ENCODE peak calls at places on chromosomes 3 and 15, in four cellular contexts. G is CD8-positive, alpha-beta T cell; F is kidney epithelial cell; V is fibroblast of the aortic adventitia. R is an unnamed sample.

GRCh38 chr3:8742921-8743605 is 9.5 kb downstream of the CAV3 start:
- DNase-seq in F (no peak), V (peak; percentile 64), G (no peak), R (no peak)

GRCh38 chr3:160951677-160952487 is 153.3 kb downstream of the B3GALNT1 start:
- DNase-seq in F (no peak), G (no peak), V (no peak), R (no peak)

GRCh38 chr15:86349565-86349964 is 269.9 kb downstream of the AGBL1 start:
- DNase-seq in V (no peak), G (no peak), F (no peak), R (no peak)

GRCh38 chr15:43253431-43254403 is 13.0 kb downstream of the TGM5 start:
- DNase-seq in V (peak; percentile 29), G (no peak), F (peak; percentile 50), R (no peak)

GRCh38 chr15:101773496-101774100 is 29.7 kb upstream of the OR4F6 start:
- DNase-seq in V (no peak), F (no peak), G (no peak), R (no peak)

GRCh38 chr15:58124585-58124984 is 13.6 kb upstream of the AQP9 start:
- DNase-seq in V (no peak), F (no peak), G (no peak), R (no peak)

GRCh38 chr3:49841126-49841525 is 15.2 kb downstream of the TRAIP start:
- DNase-seq in G (no peak), V (peak; percentile 32), F (no peak), R (no peak)

GRCh38 chr3:107063351-107063750 is 313.9 kb upstream of the CCDC54 start:
- DNase-seq in F (peak; percentile 12), V (peak; percentile 72), G (no peak), R (no peak)

GRCh38 chr3:47418167-47419082 is 37.6 kb downstream of the PTPN23 start:
- DNase-seq in G (no peak), V (no peak), F (no peak), R (no peak)

DNA sequence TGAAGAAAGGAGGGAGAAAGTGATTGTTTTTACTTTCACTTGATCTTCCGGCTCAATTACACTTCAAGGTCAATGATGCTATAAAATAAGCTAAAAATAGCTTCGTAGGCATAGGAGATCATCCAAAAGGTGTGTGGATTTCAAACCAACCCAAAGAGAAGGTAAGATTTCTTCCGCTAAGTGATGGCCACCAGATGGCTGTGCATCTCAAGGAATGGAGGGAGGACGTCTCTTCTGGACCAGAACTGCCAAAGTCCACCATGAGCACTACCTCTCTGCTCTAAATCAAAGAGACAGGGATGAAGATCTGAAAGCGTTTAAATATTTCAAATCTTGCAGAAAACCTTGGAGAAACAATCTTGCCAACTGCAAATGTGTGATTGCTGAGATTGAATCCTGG is 199.1 kb upstream of the ZPLD1 start:
- DNase-seq in F (no peak), V (peak; percentile 71), G (no peak), R (no peak)
- TF ChIP-seq CTCF in F (peak; percentile 60), V (peak; percentile 80), G (no peak), R (peak; percentile 37)

GRCh38 chr3:157868881-157869280 is 237.3 kb downstream of the SHOX2 start:
- DNase-seq in F (no peak), V (peak; percentile 58), G (no peak), R (no peak)

GRCh38 chr3:157868168-157868567 is 238.1 kb downstream of the SHOX2 start:
- DNase-seq in V (peak; percentile 93), G (no peak), F (no peak), R (no peak)

GRCh38 chr3:157859541-157859940 is 246.7 kb downstream of the SHOX2 start:
- DNase-seq in F (no peak), V (peak; percentile 20), G (no peak), R (no peak)

GRCh38 chr3:157871248-157871647 is 235.0 kb downstream of the SHOX2 start:
- DNase-seq in V (no peak), F (no peak), G (no peak), R (no peak)

GRCh38 chr3:157865449-157865862 is 240.8 kb downstream of the SHOX2 start:
- DNase-seq in V (no peak), G (no peak), F (no peak), R (no peak)
- TF ChIP-seq CTCF in V (peak; percentile 36), G (no peak), F (peak; percentile 59), R (no peak)

DNA sequence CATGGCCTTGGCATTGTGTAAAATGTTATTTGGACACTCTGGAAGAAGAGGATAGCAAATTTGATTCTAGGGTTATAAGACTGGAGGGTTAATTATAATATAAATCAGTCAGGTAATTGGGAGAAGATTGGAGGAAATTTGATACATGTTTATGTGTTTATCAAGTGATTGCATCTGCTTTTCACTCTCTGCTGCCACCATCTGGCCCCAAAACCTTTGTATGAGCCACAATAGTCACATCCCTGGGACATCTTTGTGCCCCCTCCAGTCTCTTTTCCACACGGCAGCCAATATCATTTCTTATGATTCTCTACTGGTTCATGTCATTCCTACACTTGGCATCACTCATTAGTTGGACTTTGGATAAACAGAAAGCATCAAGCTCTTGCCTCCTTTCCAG is 602.2 kb upstream of the SUCLG2 start:
- DNase-seq in V (no peak), G (no peak), F (no peak), R (no peak)
- TF ChIP-seq CTCF in V (no peak), G (peak; percentile 34), F (peak; percentile 50), R (no peak)

GRCh38 chr15:89340586-89340985 is 6.0 kb upstream of the POLG start:
- DNase-seq in G (no peak), V (no peak), F (no peak), R (no peak)
- TF ChIP-seq CTCF in G (no peak), V (no peak), F (no peak), R (no peak)

GRCh38 chr15:60087561-60087960 is 83.5 kb downstream of the FOXB1 start:
- DNase-seq in F (no peak), G (no peak), V (peak; percentile 43), R (no peak)

GRCh38 chr15:60086676-60087446 is 82.8 kb downstream of the FOXB1 start:
- DNase-seq in V (peak; percentile 28), G (no peak), F (no peak), R (no peak)

GRCh38 chr15:60090747-60091146 is 86.6 kb downstream of the FOXB1 start:
- DNase-seq in F (no peak), V (no peak), G (no peak), R (no peak)

GRCh38 chr15:60093273-60094067 is 89.4 kb downstream of the FOXB1 start:
- DNase-seq in V (no peak), G (no peak), F (no peak), R (no peak)

GRCh38 chr15:60091150-60091549 is 87.0 kb downstream of the FOXB1 start:
- DNase-seq in G (no peak), F (peak; percentile 62), V (peak; percentile 93), R (no peak)
- TF ChIP-seq CTCF in G (no peak), F (no peak), V (no peak), R (no peak)

GRCh38 chr15:56095406-56095805 is 102.0 kb upstream of the NEDD4 start:
- DNase-seq in G (no peak), V (no peak), F (no peak), R (no peak)

GRCh38 chr15:56099311-56099710 is 105.9 kb upstream of the NEDD4 start:
- DNase-seq in G (no peak), V (no peak), F (no peak), R (no peak)

GRCh38 chr15:56102401-56102800 is 109.0 kb upstream of the NEDD4 start:
- DNase-seq in F (no peak), G (no peak), V (no peak), R (no peak)

GRCh38 chr15:56098230-56098899 is 105.0 kb upstream of the NEDD4 start:
- DNase-seq in V (peak; percentile 7), G (no peak), F (no peak), R (no peak)
- TF ChIP-seq CTCF in V (no peak), G (no peak), F (no peak), R (no peak)

GRCh38 chr3:71930056-71930991 is 145.4 kb upstream of the PROK2 start:
- DNase-seq in V (peak; percentile 73), F (peak; percentile 5), G (no peak), R (no peak)
- TF ChIP-seq CTCF in V (peak; percentile 7), F (peak; percentile 40), G (no peak), R (no peak)

GRCh38 chr15:79340315-79340602 is 29.3 kb downstream of the TMED3 start:
- DNase-seq in G (no peak), F (no peak), V (no peak), R (no peak)
- TF ChIP-seq CTCF in G (no peak), F (no peak), V (no peak), R (peak; percentile 6)

GRCh38 chr15:69138963-69139362 is 21.5 kb upstream of the GLCE start:
- DNase-seq in F (no peak), V (no peak), G (no peak), R (no peak)

GRCh38 chr15:69143756-69144436 is 16.5 kb upstream of the GLCE start:
- DNase-seq in G (no peak), V (no peak), F (no peak), R (no peak)

GRCh38 chr15:69141833-69142232 is 18.6 kb upstream of the GLCE start:
- DNase-seq in V (no peak), F (no peak), G (no peak), R (no peak)

GRCh38 chr15:69140306-69140705 is 20.1 kb upstream of the GLCE start:
- DNase-seq in V (peak; percentile 29), G (no peak), F (no peak), R (no peak)

DNA sequence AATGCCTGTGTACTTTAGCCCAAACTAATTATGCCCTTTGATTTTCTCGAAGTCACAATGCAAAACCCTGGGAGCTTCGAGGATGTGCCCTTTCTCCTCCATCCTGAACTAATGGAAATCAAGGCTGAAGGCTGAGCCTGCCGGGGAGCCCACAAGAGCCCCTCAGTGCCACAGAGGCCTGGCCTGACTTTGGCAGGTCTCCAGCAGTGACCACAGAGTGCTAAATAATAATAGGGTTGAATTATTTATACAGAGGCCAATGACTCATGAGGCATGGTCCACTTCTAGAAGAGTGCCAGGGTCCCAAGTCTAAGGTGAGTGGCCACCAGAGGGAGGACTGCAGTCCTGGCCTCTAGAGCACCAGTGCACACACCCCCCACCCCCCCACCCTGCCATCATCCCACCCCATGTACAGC is 19.1 kb upstream of the GLCE start:
- DNase-seq in F (no peak), V (no peak), G (no peak), R (no peak)
- TF ChIP-seq CTCF in F (no peak), V (no peak), G (no peak), R (no peak)

GRCh38 chr15:87604857-87605446 is 651.6 kb downstream of the NTRK3 start:
- DNase-seq in G (no peak), V (peak; percentile 35), F (no peak), R (no peak)
- TF ChIP-seq CTCF in G (no peak), V (peak; percentile 51), F (peak; percentile 61), R (peak; percentile 42)